ENCODE peak calls at places on chromosomes 4 and X, in four cellular contexts. L, Q, P and Y are unnamed samples.

GRCh38 chr4:75718529-75718928 is 5.8 kb upstream of the USO1 start:
- DNase-seq in P (no peak), L (no peak), Q (no peak), Y (no peak)

GRCh38 chrX:95056901-95057300 is 1382.9 kb downstream of the FAM133A start:
- DNase-seq in Q (no peak), P (peak; percentile 9), L (peak; percentile 27), Y (peak; percentile 53)

GRCh38 chr4:73891326-73891725 is 22.1 kb downstream of the CXCL1 start:
- DNase-seq in Q (no peak), P (no peak), L (no peak), Y (no peak)

GRCh38 chrX:20437678-20438077 is 171.0 kb upstream of the RPS6KA3 start:
- DNase-seq in P (no peak), L (no peak), Q (no peak), Y (no peak)

GRCh38 chrX:105610401-105610800 is 211.9 kb upstream of the NRK start:
- DNase-seq in Q (no peak), L (no peak), P (no peak), Y (no peak)

GRCh38 chr4:85779165-85779564 is 304.2 kb downstream of the ARHGAP24 start:
- DNase-seq in P (no peak), Q (no peak), L (no peak), Y (no peak)

GRCh38 chr4:11904117-11904535 is 475.4 kb upstream of the HS3ST1 start:
- DNase-seq in L (no peak), P (no peak), Q (no peak), Y (no peak)

GRCh38 chr4:38381788-38382187 is 282.2 kb upstream of the KLF3 start:
- DNase-seq in P (no peak), L (no peak), Q (peak; percentile 10), Y (no peak)

GRCh38 chrX:71950066-71950465 is 39.4 kb downstream of the NHSL2 start:
- DNase-seq in L (no peak), P (no peak), Q (no peak), Y (no peak)

GRCh38 chrX:38285649-38286048 is 41.7 kb downstream of the RPGR start:
- DNase-seq in Q (no peak), P (no peak), L (no peak), Y (no peak)

GRCh38 chr4:145951931-145952330 is 13.3 kb upstream of the ZNF827 start:
- DNase-seq in P (no peak), Q (no peak), L (no peak), Y (no peak)

GRCh38 chrX:124230573-124231300 is 101.7 kb upstream of the TEX13D start:
- DNase-seq in P (peak; percentile 10), Q (no peak), L (peak; percentile 18), Y (no peak)

GRCh38 chr4:112523764-112524505 is 8.0 kb upstream of the NEUROG2 start:
- DNase-seq in Q (peak; percentile 36), L (peak; percentile 95), P (peak; percentile 96), Y (peak; percentile 94)

GRCh38 chr4:6342530-6343293 is 73.1 kb downstream of the WFS1 start:
- DNase-seq in L (peak; percentile 59), P (no peak), Q (peak; percentile 50), Y (no peak)

GRCh38 chrX:68995780-68996551 is 167.1 kb downstream of the EFNB1 start:
- DNase-seq in L (no peak), P (no peak), Q (no peak), Y (no peak)

GRCh38 chrX:123085311-123085940 is 98.7 kb upstream of the GRIA3 start:
- DNase-seq in P (peak; percentile 74), Q (no peak), L (peak; percentile 11), Y (no peak)

GRCh38 chrX:119482497-119483480 is 14.5 kb downstream of the SLC25A5 start:
- DNase-seq in P (peak; percentile 67), L (peak; percentile 65), Q (peak; percentile 55), Y (peak; percentile 80)

GRCh38 chr4:123952530-123953274 is 556.1 kb downstream of the SPRY1 start:
- DNase-seq in L (no peak), Q (no peak), P (peak; percentile 85), Y (no peak)

GRCh38 chrX:46770006-46770816 is 11.3 kb upstream of the SLC9A7 start:
- DNase-seq in L (no peak), P (no peak), Q (no peak), Y (no peak)

DNA sequence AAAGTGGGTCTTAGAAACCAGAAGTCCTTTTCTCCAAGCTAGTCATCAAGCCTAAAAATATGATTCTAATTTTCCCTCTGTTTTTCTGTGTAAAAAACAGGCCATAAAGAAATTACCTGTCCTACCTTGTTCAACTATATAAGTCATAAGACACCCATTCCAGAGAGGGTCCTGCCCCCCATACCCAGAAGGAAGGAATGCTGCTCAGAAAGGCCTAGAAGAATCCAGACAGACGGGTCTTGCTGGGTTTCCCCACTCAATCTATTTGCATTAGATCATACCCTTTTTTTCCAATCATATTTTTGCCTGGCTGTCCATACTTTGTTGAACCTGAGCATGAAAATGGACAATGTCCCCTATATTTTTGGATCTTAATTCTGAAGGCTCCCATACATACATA is 16.3 kb upstream of the XAGE2 start:
- DNase-seq in L (no peak), P (no peak), Q (no peak), Y (no peak)
- H2AFZ ChIP-seq in L (no peak overlapping the region), P (no peak overlapping the region), Q (no peak overlapping the region), Y (no peak overlapping the region)

GRCh38 chr4:2484169-2484568 is 15.3 kb downstream of the RNF4 start:
- DNase-seq in P (no peak), L (no peak), Q (no peak), Y (peak; percentile 59)
- H4K20me1 ChIP-seq in P (peaks cover 90% of the 10 kb centered on the region), L (peaks cover 100% of the 10 kb centered on the region), Q (peaks cover 98% of the 10 kb centered on the region), Y (peaks cover 89% of the 10 kb centered on the region)

GRCh38 chr4:55410431-55410830 is 14.7 kb downstream of the TMEM165 start:
- DNase-seq in L (no peak), P (no peak), Q (no peak), Y (no peak)
- H3K79me2 ChIP-seq in L (peaks cover 99% of the 10 kb centered on the region), P (peaks cover 99% of the 10 kb centered on the region), Q (peaks cover 100% of the 10 kb centered on the region), Y (peaks cover 93% of the 10 kb centered on the region)

DNA sequence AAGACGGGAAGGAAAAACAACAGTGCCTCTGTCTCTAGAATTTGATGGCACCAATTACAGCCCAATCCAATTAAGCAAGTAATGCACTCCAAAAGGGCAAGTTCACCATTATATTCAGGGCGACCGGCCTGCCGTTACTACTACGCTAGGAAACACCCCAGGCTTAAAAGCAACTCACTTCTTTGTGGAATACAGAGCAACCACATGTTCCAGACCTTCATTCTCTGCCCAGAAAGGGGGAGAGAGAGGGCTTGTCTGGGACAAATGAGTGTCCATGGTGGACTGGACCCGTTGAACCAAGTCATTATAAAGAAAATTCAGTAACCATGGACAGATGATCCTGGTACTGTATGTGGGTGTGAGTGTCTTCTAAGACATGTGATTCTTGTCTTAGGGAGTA is 1.6 kb downstream of the KDR start:
- DNase-seq in L (no peak), P (no peak), Q (no peak), Y (peak; percentile 21)
- H2AFZ ChIP-seq in L (no peak overlapping the region), P (no peak overlapping the region), Q (no peak overlapping the region), Y (no peak overlapping the region)

DNA sequence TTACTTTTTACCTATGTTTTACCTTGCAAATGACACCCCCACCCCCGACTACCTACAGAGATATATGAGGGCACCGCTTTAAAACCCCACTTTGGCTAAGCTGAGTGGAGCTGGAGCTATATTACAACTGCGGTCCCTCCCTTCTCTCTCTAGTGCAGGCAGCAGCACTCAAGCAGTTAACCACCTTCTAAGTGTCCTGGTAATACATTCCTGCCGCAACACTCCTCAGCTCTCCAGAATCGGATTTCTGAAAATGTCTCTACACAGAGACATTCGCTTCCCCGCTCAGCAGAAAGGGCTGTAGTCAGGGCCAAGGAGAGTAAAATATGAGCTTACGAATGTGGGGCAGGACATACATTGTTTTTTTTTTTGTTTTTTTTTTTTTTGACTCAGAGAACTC is 287.1 kb upstream of the TET2 start:
- DNase-seq in L (peak; percentile 37), P (peak; percentile 37), Q (no peak), Y (no peak)
- H4K20me1 ChIP-seq in L (no peaks in the 10 kb centered on the region), P (no peaks in the 10 kb centered on the region), Q (no peaks in the 10 kb centered on the region), Y (no peaks in the 10 kb centered on the region)

GRCh38 chr4:169268951-169269781 is 1.6 kb downstream of the SH3RF1 start:
- DNase-seq in Q (no peak), L (peak; percentile 26), P (no peak), Y (no peak)
- H3K79me2 ChIP-seq in Q (peaks cover 72% of the 10 kb centered on the region), L (peaks cover 64% of the 10 kb centered on the region), P (peaks cover 54% of the 10 kb centered on the region), Y (no peaks in the 10 kb centered on the region)

GRCh38 chr4:149885896-149886295 is 70.3 kb upstream of the IQCM start:
- DNase-seq in Q (no peak), L (no peak), P (no peak), Y (no peak)

GRCh38 chr4:149881744-149882143 is 66.1 kb upstream of the IQCM start:
- DNase-seq in P (no peak), L (no peak), Q (no peak), Y (no peak)

GRCh38 chr4:149884529-149885206 is 69.0 kb upstream of the IQCM start:
- DNase-seq in Q (no peak), L (no peak), P (no peak), Y (no peak)

GRCh38 chr4:149887091-149887490 is 71.4 kb upstream of the IQCM start:
- DNase-seq in Q (no peak), L (no peak), P (no peak), Y (no peak)

GRCh38 chr4:149884046-149884445 is 68.4 kb upstream of the IQCM start:
- DNase-seq in P (no peak), L (no peak), Q (no peak), Y (no peak)
- H2AFZ ChIP-seq in P (no peak overlapping the region), L (no peak overlapping the region), Q (no peak overlapping the region), Y (no peak overlapping the region)

DNA sequence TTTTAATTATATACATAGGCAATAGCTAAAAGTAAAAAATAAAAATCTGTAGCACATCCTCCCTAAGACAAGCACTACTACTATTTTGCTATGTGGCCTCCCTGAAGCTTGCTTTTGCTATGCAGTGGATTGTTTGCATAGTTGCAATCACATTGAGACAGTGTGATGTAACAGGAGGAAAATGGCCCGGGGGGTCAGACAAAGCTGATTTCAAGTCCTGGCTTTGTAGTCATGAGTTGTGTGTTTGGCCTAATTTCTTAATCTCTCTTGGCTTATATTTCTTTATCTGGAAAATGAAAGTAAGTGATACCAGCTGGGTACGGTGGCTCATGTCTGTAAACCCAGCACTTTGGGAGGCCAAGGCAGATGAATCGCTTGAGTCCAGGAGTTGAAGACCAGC is 166.6 kb downstream of the LHFPL1 start:
- DNase-seq in Q (no peak), P (peak; percentile 1), L (no peak), Y (no peak)
- H4K20me1 ChIP-seq in Q (no peaks in the 10 kb centered on the region), P (no peaks in the 10 kb centered on the region), L (no peaks in the 10 kb centered on the region), Y (no peaks in the 10 kb centered on the region)